ENCODE peak calls at places on chromosome 7, in seven cellular contexts. Y, D, V, H, M, X and L are unnamed samples.

GRCh38 chr7:85600425-85600824 is 413.6 kb upstream of the SEMA3D start:
- DNase-seq in X (no peak), H (no peak), M (no peak), Y (peak; percentile 6), V (no peak), D (no peak), L (no peak)

GRCh38 chr7:98398567-98399372 is 2.1 kb downstream of the BAIAP2L1 start:
- DNase-seq in X (no peak), Y (peak; percentile 18), V (no peak), M (no peak), H (peak; percentile 43), D (no peak), L (no peak)

GRCh38 chr7:151383638-151384351 is 26.0 kb downstream of the WDR86 start:
- DNase-seq in V (no peak), Y (no peak), H (no peak), M (no peak), X (no peak), D (no peak), L (peak; percentile 3)

GRCh38 chr7:100829150-100829716 is 1.9 kb upstream of the EPHB4 start:
- DNase-seq in H (no peak), V (no peak), X (no peak), M (no peak), Y (peak; percentile 51), D (peak; percentile 77), L (peak; percentile 38)

GRCh38 chr7:118003438-118003837 is 130.2 kb upstream of the CTTNBP2 start:
- DNase-seq in X (no peak), D (no peak), H (peak; percentile 14), M (no peak), Y (peak; percentile 20), V (no peak), L (no peak)

GRCh38 chr7:45092100-45092930 is 3.5 kb upstream of the NACAD start:
- DNase-seq in M (no peak), V (no peak), H (peak; percentile 35), Y (peak; percentile 62), X (no peak), D (no peak), L (no peak)

GRCh38 chr7:42107484-42107883 is 129.5 kb downstream of the GLI3 start:
- DNase-seq in Y (peak; percentile 88), M (no peak), X (no peak), H (peak; percentile 20), D (peak; percentile 28), V (no peak), L (peak; percentile 37)

GRCh38 chr7:47763063-47763974 is 181.4 kb upstream of the TNS3 start:
- DNase-seq in Y (peak; percentile 72), H (peak; percentile 77), V (peak; percentile 91), X (no peak), M (no peak), D (no peak), L (no peak)

GRCh38 chr7:2483495-2483894 is 7.3 kb upstream of the GRIFIN start:
- DNase-seq in V (no peak), H (no peak), D (peak; percentile 45), M (no peak), Y (peak; percentile 3), X (no peak), L (no peak)

GRCh38 chr7:36683111-36683510 is 41.2 kb downstream of the AOAH start:
- DNase-seq in X (no peak), M (no peak), H (no peak), V (no peak), D (no peak), Y (no peak), L (no peak)

GRCh38 chr7:22787936-22788335 is 34.7 kb downstream of the TOMM7 start:
- DNase-seq in V (no peak), X (no peak), H (no peak), M (no peak), D (no peak), Y (no peak), L (no peak)

GRCh38 chr7:7772385-7772784 is 54.0 kb upstream of the RPA3 start:
- DNase-seq in H (peak; percentile 41), D (no peak), V (no peak), M (no peak), Y (no peak), X (no peak), L (no peak)

GRCh38 chr7:29989257-29989995 is at the start of gene SCRN1:
- DNase-seq in M (no peak), X (no peak), H (peak; percentile 56), V (no peak), D (peak; percentile 55), Y (peak; percentile 62), L (peak; percentile 60)

GRCh38 chr7:22697897-22698645 is 28.9 kb upstream of the IL6 start:
- DNase-seq in D (no peak), H (peak; percentile 30), M (no peak), Y (peak; percentile 79), X (no peak), V (no peak), L (no peak)

GRCh38 chr7:96183163-96183562 is 138.7 kb downstream of the SLC25A13 start:
- DNase-seq in V (no peak), D (no peak), Y (peak; percentile 62), H (no peak), X (no peak), M (no peak), L (no peak)

GRCh38 chr7:69890081-69890369 is 291.8 kb downstream of the AUTS2 start:
- DNase-seq in D (no peak), V (no peak), M (no peak), H (no peak), Y (no peak), X (no peak), L (no peak)

GRCh38 chr7:18626717-18627116 is 131.2 kb downstream of the HDAC9 start:
- DNase-seq in V (no peak), M (no peak), X (no peak), D (no peak), Y (no peak), H (no peak), L (no peak)

GRCh38 chr7:1847260-1848001 is 177.4 kb downstream of the ELFN1 start:
- DNase-seq in H (no peak), Y (no peak), D (no peak), V (no peak), X (no peak), M (no peak), L (no peak)

GRCh38 chr7:1346851-1347250 is 112.4 kb downstream of the MICALL2 start:
- DNase-seq in Y (no peak), M (no peak), H (no peak), V (no peak), D (no peak), X (no peak), L (no peak)

GRCh38 chr7:50197547-50197946 is 104.5 kb upstream of the ZPBP start:
- DNase-seq in D (no peak), X (no peak), Y (peak; percentile 47), H (peak; percentile 82), M (peak; percentile 64), V (no peak), L (peak; percentile 50)

GRCh38 chr7:79653136-79653631 is 199.7 kb upstream of the MAGI2 start:
- DNase-seq in X (no peak), H (no peak), Y (no peak), D (no peak), V (no peak), M (no peak), L (no peak)

GRCh38 chr7:66628361-66629221 is at the start of gene KCTD7:
- DNase-seq in H (peak; percentile 99), V (peak; percentile 96), D (peak; percentile 99), X (peak; percentile 96), M (peak; percentile 94), Y (peak; percentile 97), L (peak; percentile 97)

GRCh38 chr7:66840316-66840715 is 80.7 kb upstream of the TMEM248 start:
- DNase-seq in M (no peak), V (no peak), D (no peak), H (no peak), X (no peak), Y (no peak), L (no peak)

GRCh38 chr7:15556706-15557105 is 5.1 kb downstream of the AGMO start:
- DNase-seq in Y (no peak), H (peak; percentile 6), M (no peak), X (no peak), D (no peak), V (no peak), L (no peak)

GRCh38 chr7:99597762-99598501 is at the start of gene TMEM225B:
- DNase-seq in H (no peak), V (no peak), Y (peak; percentile 20), X (no peak), D (no peak), M (no peak), L (peak; percentile 24)

GRCh38 chr7:81662531-81662930 is 107.3 kb downstream of the HGF start:
- DNase-seq in Y (no peak), X (no peak), H (no peak), D (no peak), V (no peak), M (no peak), L (no peak)

GRCh38 chr7:70589590-70589989 is 542.4 kb upstream of the GALNT17 start:
- DNase-seq in V (no peak), D (no peak), H (no peak), Y (no peak), X (no peak), M (no peak), L (no peak)

GRCh38 chr7:29285861-29286260 is 91.3 kb downstream of the CHN2 start:
- DNase-seq in H (no peak), M (no peak), Y (no peak), D (no peak), V (no peak), X (no peak), L (no peak)

GRCh38 chr7:100483101-100483727 is 513 bp upstream of the NYAP1 start:
- DNase-seq in V (no peak), M (peak; percentile 70), Y (peak; percentile 73), H (peak; percentile 60), X (no peak), D (peak; percentile 73), L (peak; percentile 83)

GRCh38 chr7:156906281-156906680 is 13.3 kb upstream of the LMBR1 start:
- DNase-seq in V (no peak), M (no peak), D (no peak), X (no peak), Y (no peak), H (no peak), L (no peak)

GRCh38 chr7:94374231-94374630 is 20.5 kb upstream of the COL1A2 start:
- DNase-seq in Y (peak; percentile 40), X (no peak), V (peak; percentile 87), D (peak; percentile 71), M (no peak), H (peak; percentile 44), L (peak; percentile 43)